ENCODE peak calls at places on chromosomes 12 and 14, in nine cellular contexts. One of them, this sample, is unnamed.

GRCh38 chr14:58824796-58825195 is 187.0 kb downstream of the DACT1 start:
- DNase-seq in tibial nerve: no peak
- DNase-seq in uterus: no peak
- DNase-seq in HCT116: no peak
- DNase-seq in spleen: no peak
- DNase-seq in IMR-90: no peak
- DNase-seq in A549: no peak
- DNase-seq in ovary: no peak
- DNase-seq in testis: no peak
- DNase-seq in this sample: no peak

GRCh38 chr12:90854136-90854689 is 100.8 kb downstream of the CCER1 start:
- DNase-seq in tibial nerve: peak; percentile 33
- DNase-seq in uterus: no peak
- DNase-seq in HCT116: peak; percentile 36
- DNase-seq in spleen: no peak
- DNase-seq in IMR-90: peak; percentile 63
- DNase-seq in A549: peak; percentile 60
- DNase-seq in ovary: no peak
- DNase-seq in testis: peak; percentile 40
- DNase-seq in this sample: no peak

GRCh38 chr12:43277630-43278267 is 274.3 kb downstream of the ADAMTS20 start:
- DNase-seq in tibial nerve: no peak
- DNase-seq in uterus: no peak
- DNase-seq in HCT116: no peak
- DNase-seq in spleen: no peak
- DNase-seq in IMR-90: peak; percentile 84
- DNase-seq in A549: peak; percentile 81
- DNase-seq in ovary: no peak
- DNase-seq in testis: no peak
- DNase-seq in this sample: no peak

GRCh38 chr14:67151082-67151666 is 38.1 kb upstream of the GARIN2 start:
- DNase-seq in tibial nerve: no peak
- DNase-seq in uterus: no peak
- DNase-seq in HCT116: no peak
- DNase-seq in spleen: no peak
- DNase-seq in IMR-90: no peak
- DNase-seq in A549: no peak
- DNase-seq in ovary: no peak
- DNase-seq in testis: no peak
- DNase-seq in this sample: no peak

GRCh38 chr14:45811155-45811554 is 558.2 kb upstream of the MIS18BP1 start:
- DNase-seq in tibial nerve: no peak
- DNase-seq in uterus: no peak
- DNase-seq in HCT116: no peak
- DNase-seq in spleen: no peak
- DNase-seq in IMR-90: no peak
- DNase-seq in A549: no peak
- DNase-seq in ovary: no peak
- DNase-seq in testis: no peak
- DNase-seq in this sample: no peak

GRCh38 chr14:71692496-71692895 is 239.7 kb upstream of the RGS6 start:
- DNase-seq in tibial nerve: no peak
- DNase-seq in uterus: no peak
- DNase-seq in HCT116: no peak
- DNase-seq in spleen: no peak
- DNase-seq in IMR-90: peak; percentile 69
- DNase-seq in A549: no peak
- DNase-seq in ovary: no peak
- DNase-seq in testis: no peak
- DNase-seq in this sample: peak; percentile 24

GRCh38 chr14:62614117-62614516 is 431.1 kb downstream of the KCNH5 start:
- DNase-seq in tibial nerve: no peak
- DNase-seq in uterus: no peak
- DNase-seq in HCT116: no peak
- DNase-seq in spleen: no peak
- DNase-seq in IMR-90: no peak
- DNase-seq in A549: no peak
- DNase-seq in ovary: no peak
- DNase-seq in testis: no peak
- DNase-seq in this sample: no peak

GRCh38 chr14:76908834-76909233 is 82.6 kb downstream of the LRRC74A start:
- DNase-seq in tibial nerve: no peak
- DNase-seq in uterus: no peak
- DNase-seq in HCT116: no peak
- DNase-seq in spleen: peak; percentile 86
- DNase-seq in IMR-90: no peak
- DNase-seq in A549: peak; percentile 80
- DNase-seq in ovary: no peak
- DNase-seq in testis: no peak
- DNase-seq in this sample: no peak

GRCh38 chr14:64388533-64389243 is 535 bp downstream of the MTHFD1 start:
- DNase-seq in tibial nerve: peak; percentile 14
- DNase-seq in uterus: no peak
- DNase-seq in HCT116: no peak
- DNase-seq in spleen: peak; percentile 85
- DNase-seq in IMR-90: peak; percentile 30
- DNase-seq in A549: no peak
- DNase-seq in ovary: no peak
- DNase-seq in testis: peak; percentile 44
- DNase-seq in this sample: no peak

GRCh38 chr14:95918466-95918865 is 41.8 kb downstream of the TUNAR start:
- DNase-seq in tibial nerve: no peak
- DNase-seq in uterus: no peak
- DNase-seq in HCT116: no peak
- DNase-seq in spleen: no peak
- DNase-seq in IMR-90: peak; percentile 1
- DNase-seq in A549: peak; percentile 16
- DNase-seq in ovary: no peak
- DNase-seq in testis: no peak
- DNase-seq in this sample: no peak

GRCh38 chr14:21087294-21088091 is 11.0 kb downstream of the ZNF219 start:
- DNase-seq in tibial nerve: no peak
- DNase-seq in uterus: no peak
- DNase-seq in HCT116: no peak
- DNase-seq in spleen: peak; percentile 85
- DNase-seq in IMR-90: peak; percentile 98
- DNase-seq in A549: peak; percentile 61
- DNase-seq in ovary: peak; percentile 24
- DNase-seq in testis: no peak
- DNase-seq in this sample: no peak

GRCh38 chr12:65292241-65292640 is 13.8 kb downstream of the MSRB3 start:
- DNase-seq in tibial nerve: no peak
- DNase-seq in uterus: no peak
- DNase-seq in HCT116: no peak
- DNase-seq in spleen: no peak
- DNase-seq in IMR-90: no peak
- DNase-seq in A549: no peak
- DNase-seq in ovary: no peak
- DNase-seq in testis: no peak
- DNase-seq in this sample: no peak

GRCh38 chr12:65294863-65295262 is 16.4 kb downstream of the MSRB3 start:
- DNase-seq in tibial nerve: no peak
- DNase-seq in uterus: no peak
- DNase-seq in HCT116: no peak
- DNase-seq in spleen: no peak
- DNase-seq in IMR-90: no peak
- DNase-seq in A549: no peak
- DNase-seq in ovary: no peak
- DNase-seq in testis: no peak
- DNase-seq in this sample: no peak

GRCh38 chr12:65296503-65297265 is 18.2 kb downstream of the MSRB3 start:
- DNase-seq in tibial nerve: no peak
- DNase-seq in uterus: no peak
- DNase-seq in HCT116: no peak
- DNase-seq in spleen: no peak
- DNase-seq in IMR-90: no peak
- DNase-seq in A549: no peak
- DNase-seq in ovary: no peak
- DNase-seq in testis: no peak
- DNase-seq in this sample: no peak

DNA sequence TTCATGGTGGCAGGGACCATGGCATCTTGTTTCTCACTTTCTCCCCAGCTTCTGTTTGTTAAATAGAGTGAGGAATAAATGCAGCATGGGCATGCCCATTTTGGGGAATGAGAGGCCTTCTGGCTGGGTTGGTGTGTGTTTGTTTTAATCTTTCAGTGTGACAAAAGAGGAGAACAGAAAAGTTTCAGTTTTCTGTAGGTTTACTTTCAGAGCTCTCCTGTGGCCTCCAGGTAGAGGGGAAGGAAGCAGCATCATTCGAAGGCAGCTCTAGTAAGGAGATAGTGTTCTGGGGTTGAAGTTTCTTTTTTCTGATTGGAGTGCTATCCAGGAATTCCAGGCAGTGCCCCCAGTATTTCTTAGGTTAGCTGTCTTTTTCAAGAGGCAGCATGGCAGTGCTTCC is 15.3 kb downstream of the MSRB3 start:
- DNase-seq in tibial nerve: no peak
- DNase-seq in uterus: no peak
- DNase-seq in HCT116: no peak
- DNase-seq in spleen: no peak
- DNase-seq in IMR-90: no peak
- DNase-seq in A549: no peak
- DNase-seq in ovary: no peak
- DNase-seq in testis: no peak
- DNase-seq in this sample: no peak
- H3K4me1 ChIP-seq in tibial nerve: no peaks in the 10 kb centered on the region
- H3K4me1 ChIP-seq in uterus: no peaks in the 10 kb centered on the region
- H3K4me1 ChIP-seq in HCT116: no peaks in the 10 kb centered on the region
- H3K4me1 ChIP-seq in spleen: no peaks in the 10 kb centered on the region
- H3K4me1 ChIP-seq in IMR-90: no peaks in the 10 kb centered on the region
- H3K4me1 ChIP-seq in A549: no peaks in the 10 kb centered on the region
- H3K4me1 ChIP-seq in ovary: no peaks in the 10 kb centered on the region
- H3K4me1 ChIP-seq in testis: no peaks in the 10 kb centered on the region
- H3K4me1 ChIP-seq in this sample: no peaks in the 10 kb centered on the region

GRCh38 chr12:104456417-104456949 is at the start of gene CHST11:
- DNase-seq in tibial nerve: peak; percentile 63
- DNase-seq in uterus: peak; percentile 82
- DNase-seq in HCT116: peak; percentile 48
- DNase-seq in spleen: peak; percentile 96
- DNase-seq in IMR-90: peak; percentile 79
- DNase-seq in A549: peak; percentile 86
- DNase-seq in ovary: peak; percentile 79
- DNase-seq in testis: peak; percentile 91
- DNase-seq in this sample: peak; percentile 73

GRCh38 chr12:104456950-104457745 is 400 bp downstream of the CHST11 start:
- DNase-seq in tibial nerve: peak; percentile 80
- DNase-seq in uterus: peak; percentile 78
- DNase-seq in HCT116: no peak
- DNase-seq in spleen: peak; percentile 90
- DNase-seq in IMR-90: peak; percentile 61
- DNase-seq in A549: peak; percentile 88
- DNase-seq in ovary: peak; percentile 66
- DNase-seq in testis: peak; percentile 90
- DNase-seq in this sample: peak; percentile 73

GRCh38 chr12:104457746-104458644 is 1.2 kb downstream of the CHST11 start:
- DNase-seq in tibial nerve: no peak
- DNase-seq in uterus: peak; percentile 35
- DNase-seq in HCT116: no peak
- DNase-seq in spleen: peak; percentile 92
- DNase-seq in IMR-90: no peak
- DNase-seq in A549: peak; percentile 27
- DNase-seq in ovary: peak; percentile 35
- DNase-seq in testis: peak; percentile 40
- DNase-seq in this sample: peak; percentile 33

GRCh38 chr12:104454997-104455396 is 1.8 kb upstream of the CHST11 start:
- DNase-seq in tibial nerve: no peak
- DNase-seq in uterus: no peak
- DNase-seq in HCT116: peak; percentile 57
- DNase-seq in spleen: no peak
- DNase-seq in IMR-90: peak; percentile 44
- DNase-seq in A549: peak; percentile 63
- DNase-seq in ovary: no peak
- DNase-seq in testis: no peak
- DNase-seq in this sample: no peak

DNA sequence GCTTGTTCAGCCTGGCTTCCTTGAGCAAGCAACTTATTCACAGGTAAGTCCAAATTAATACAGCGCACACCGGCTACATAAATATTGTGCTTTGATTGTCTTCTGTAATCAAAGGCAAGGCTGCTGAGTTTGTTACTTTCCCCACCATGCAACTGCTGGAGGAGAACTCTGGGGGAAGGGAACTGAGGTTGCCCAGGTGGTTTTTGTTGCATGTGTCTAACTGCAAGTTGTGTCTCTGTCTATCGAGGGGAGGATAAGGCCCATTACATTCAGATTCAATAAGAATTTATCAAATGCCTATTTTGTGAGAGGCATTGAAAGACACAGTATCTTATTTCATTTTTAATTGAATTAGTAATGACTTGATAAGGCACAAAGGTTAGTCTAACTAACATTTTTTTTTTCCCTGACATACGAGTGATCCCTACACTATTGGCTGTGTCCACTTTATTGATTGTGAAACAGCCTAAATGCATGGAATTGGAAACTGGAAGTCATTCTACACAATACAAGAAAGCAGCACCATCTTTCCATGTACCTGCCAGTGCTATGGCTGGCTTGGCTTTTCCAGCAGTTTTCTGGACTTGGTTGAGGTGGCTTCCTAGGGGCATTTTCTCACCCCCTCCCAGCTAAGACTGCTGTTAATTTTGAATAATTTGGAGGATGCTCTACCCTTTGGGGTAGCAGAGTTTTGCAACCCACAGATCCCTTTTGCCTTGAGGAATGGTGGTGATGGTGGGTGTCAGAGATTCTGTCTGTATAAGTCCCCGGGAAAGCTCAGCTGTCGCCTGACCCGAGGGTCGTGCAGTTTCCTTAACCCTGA is 943 bp upstream of the CHST11 start:
- DNase-seq in tibial nerve: no peak
- DNase-seq in uterus: no peak
- DNase-seq in HCT116: no peak
- DNase-seq in spleen: no peak
- DNase-seq in IMR-90: no peak
- DNase-seq in A549: no peak
- DNase-seq in ovary: no peak
- DNase-seq in testis: no peak
- DNase-seq in this sample: no peak
- H3K27ac ChIP-seq in tibial nerve: no peak overlapping the region
- H3K27ac ChIP-seq in uterus: peak overlapping the region; percentile 92
- H3K27ac ChIP-seq in HCT116: no peak overlapping the region
- H3K27ac ChIP-seq in spleen: peak overlapping the region; percentile 90
- H3K27ac ChIP-seq in IMR-90: no peak overlapping the region
- H3K27ac ChIP-seq in A549: peak overlapping the region; percentile 96
- H3K27ac ChIP-seq in ovary: no peak overlapping the region
- H3K27ac ChIP-seq in testis: peak overlapping the region; percentile 88
- H3K27ac ChIP-seq in this sample: no peak overlapping the region

GRCh38 chr14:24238527-24239037 is 3.8 kb downstream of the TINF2 start:
- DNase-seq in tibial nerve: no peak
- DNase-seq in uterus: no peak
- DNase-seq in HCT116: no peak
- DNase-seq in spleen: peak; percentile 47
- DNase-seq in IMR-90: no peak
- DNase-seq in A549: no peak
- DNase-seq in ovary: no peak
- DNase-seq in testis: no peak
- DNase-seq in this sample: no peak
- TF ChIP-seq POLR2A in tibial nerve: no peak
- TF ChIP-seq POLR2A in uterus: no peak
- TF ChIP-seq POLR2A in HCT116: no peak
- TF ChIP-seq POLR2A in spleen: no peak
- TF ChIP-seq POLR2A in IMR-90: no peak
- TF ChIP-seq POLR2A in A549: no peak
- TF ChIP-seq POLR2A in ovary: no peak
- TF ChIP-seq POLR2A in testis: no peak
- TF ChIP-seq POLR2A in this sample: no peak

GRCh38 chr12:65894624-65895023 is 70.3 kb downstream of the HMGA2 start:
- DNase-seq in tibial nerve: no peak
- DNase-seq in uterus: no peak
- DNase-seq in HCT116: no peak
- DNase-seq in spleen: no peak
- DNase-seq in IMR-90: no peak
- DNase-seq in A549: no peak
- DNase-seq in ovary: no peak
- DNase-seq in testis: no peak
- DNase-seq in this sample: no peak
- H3K4me1 ChIP-seq in tibial nerve: peaks cover 3% of the 10 kb centered on the region
- H3K4me1 ChIP-seq in uterus: peaks cover 4% of the 10 kb centered on the region
- H3K4me1 ChIP-seq in HCT116: peaks cover 93% of the 10 kb centered on the region
- H3K4me1 ChIP-seq in spleen: no peaks in the 10 kb centered on the region
- H3K4me1 ChIP-seq in IMR-90: peaks cover 29% of the 10 kb centered on the region
- H3K4me1 ChIP-seq in A549: peaks cover 66% of the 10 kb centered on the region
- H3K4me1 ChIP-seq in ovary: no peaks in the 10 kb centered on the region
- H3K4me1 ChIP-seq in testis: peaks cover 8% of the 10 kb centered on the region
- H3K4me1 ChIP-seq in this sample: peaks cover 16% of the 10 kb centered on the region

This sample was measured in thyroid gland.